ENCODE peak calls at places on chromosomes 4 and X, in seven cellular contexts. L is activated naive CD4-positive, alpha-beta T cell treated with anti-CD3 and anti-CD28 coated beads for 36 hours; C is GM06990; W is pancreas; O is posterior cingulate gyrus; T is IMR-90; V is tibial artery. Q is an unnamed sample.

GRCh38 chr4:41281038-41281634 is 24.4 kb downstream of the UCHL1 start:
- DNase-seq in O (peak), W (peak), T (peak), C (no peak), V (no peak), L (peak), Q (peak)

GRCh38 chr4:56468097-56468422 is 643 bp downstream of the SRP72 start:
- DNase-seq in V (no peak), L (peak), W (peak), T (peak), C (no peak), O (no peak), Q (peak)

GRCh38 chr4:89158884-89159503 is 47.7 kb downstream of the TIGD2 start:
- DNase-seq in T (peak), V (no peak), C (no peak), O (no peak), L (no peak), W (peak), Q (peak)

GRCh38 chrX:154991039-154991438 is 31.5 kb downstream of the F8 start:
- DNase-seq in L (peak), T (no peak), W (no peak), O (no peak), V (no peak), C (peak), Q (peak)

GRCh38 chr4:116357758-116358157 is 727.6 kb downstream of the TRAM1L1 start:
- DNase-seq in T (no peak), C (no peak), V (no peak), O (no peak), W (peak), L (no peak), Q (no peak)

GRCh38 chr4:127134490-127134889 is 498.3 kb upstream of the INTU start:
- DNase-seq in L (no peak), V (no peak), C (no peak), T (no peak), W (no peak), O (no peak), Q (no peak)

GRCh38 chr4:147596976-147597375 is 20.2 kb upstream of the TMEM184C start:
- DNase-seq in W (peak), V (no peak), L (no peak), C (no peak), O (no peak), T (peak), Q (no peak)

GRCh38 chr4:26322349-26322748 is 1.5 kb downstream of the RBPJ start:
- DNase-seq in C (no peak), L (no peak), V (no peak), O (no peak), W (no peak), T (no peak), Q (no peak)

GRCh38 chr4:66567551-66567950 is 897.3 kb upstream of the EPHA5 start:
- DNase-seq in C (no peak), O (no peak), L (no peak), V (no peak), T (no peak), W (no peak), Q (no peak)

GRCh38 chr4:90415116-90415515 is 287.9 kb downstream of the CCSER1 start:
- DNase-seq in T (no peak), O (no peak), L (no peak), W (no peak), C (no peak), V (no peak), Q (no peak)

GRCh38 chr4:7658297-7659204 is 223.8 kb upstream of the PSAPL1 start:
- DNase-seq in V (no peak), T (peak), L (no peak), O (no peak), W (no peak), C (no peak), Q (no peak)

GRCh38 chrX:73563740-73564073 is 710 bp downstream of the CHIC1 start:
- DNase-seq in O (no peak), W (no peak), T (no peak), V (no peak), L (no peak), C (peak), Q (peak)

GRCh38 chr4:21577066-21577465 is 371.5 kb downstream of the KCNIP4 start:
- DNase-seq in W (no peak), L (no peak), V (no peak), T (no peak), O (no peak), C (no peak), Q (no peak)

GRCh38 chr4:14221176-14221575 is 593.7 kb upstream of the BOD1L1 start:
- DNase-seq in V (no peak), L (no peak), C (no peak), W (no peak), O (no peak), T (peak), Q (no peak)

GRCh38 chr4:52711271-52711670 is 40.0 kb downstream of the ERVMER34-1 start:
- DNase-seq in V (no peak), L (no peak), W (no peak), O (no peak), T (no peak), C (no peak), Q (no peak)

GRCh38 chrX:39528161-39528560 is 569.6 kb downstream of the BCOR start:
- DNase-seq in C (no peak), W (no peak), O (no peak), L (no peak), T (no peak), V (no peak), Q (no peak)

GRCh38 chrX:101078716-101079115 is at the start of gene TMEM35A:
- DNase-seq in C (no peak), V (no peak), O (peak), W (no peak), T (peak), L (no peak), Q (no peak)

GRCh38 chr4:118335316-118335715 is 17.5 kb downstream of the PRSS12 start:
- DNase-seq in V (no peak), C (no peak), T (no peak), O (no peak), W (peak), L (no peak), Q (no peak)

GRCh38 chr4:34105311-34105710 is 2139.0 kb downstream of the ARAP2 start:
- DNase-seq in O (no peak), W (no peak), L (no peak), T (no peak), V (no peak), C (no peak), Q (no peak)

GRCh38 chr4:87073570-87074470 is 139.0 kb downstream of the AFF1 start:
- DNase-seq in O (peak), W (no peak), L (peak), V (no peak), T (peak), C (peak), Q (peak)

GRCh38 chrX:132022115-132022862 is 813 bp upstream of the STK26 start:
- DNase-seq in L (peak), W (no peak), T (no peak), V (no peak), C (peak), O (no peak), Q (no peak)

GRCh38 chrX:152904151-152905080 is 6.5 kb downstream of the ZNF185 start:
- DNase-seq in T (peak), W (peak), O (peak), C (no peak), L (peak), V (no peak), Q (peak)

GRCh38 chr4:143354990-143355389 is 18.3 kb downstream of the GAB1 start:
- DNase-seq in O (no peak), L (no peak), C (no peak), T (no peak), W (no peak), V (no peak), Q (no peak)

Q was measured in GM20000.